ENCODE peak calls at places on chromosomes 11 and 22, in seven cellular contexts. J is neural crest cell, G is RWPE1, L is Calu3, Q is dorsolateral prefrontal cortex, E is PC-9, K is mucosa of descending colon. H is an unnamed sample.

GRCh38 chr11:78806214-78807004 is 231.7 kb upstream of the NARS2 start:
- DNase-seq in J (no peak), G (no peak), L (no peak), Q (no peak), E (no peak), K (no peak), H (peak)

GRCh38 chr11:665707-666281 is 28.7 kb downstream of the DRD4 start:
- DNase-seq in J (no peak), G (no peak), L (no peak), Q (peak), E (no peak), K (peak), H (no peak)

GRCh38 chr11:89405629-89406028 is 85.5 kb downstream of the NOX4 start:
- DNase-seq in J (no peak), G (peak), L (no peak), Q (no peak), E (no peak), K (no peak), H (peak)

GRCh38 chr11:116842909-116843308 is 5.5 kb upstream of the APOA1 start:
- DNase-seq in J (no peak), G (no peak), L (peak), Q (no peak), E (no peak), K (no peak), H (no peak)

GRCh38 chr11:73114110-73114834 is 27.8 kb downstream of the FCHSD2 start:
- DNase-seq in J (no peak), G (peak), L (no peak), Q (no peak), E (peak), K (no peak), H (peak)

GRCh38 chr11:28837599-28837998 is 729.4 kb downstream of the METTL15 start:
- DNase-seq in J (no peak), G (no peak), L (no peak), Q (no peak), E (no peak), K (no peak), H (no peak)

GRCh38 chr11:44775366-44776356 is 48.9 kb downstream of the TSPAN18 start:
- DNase-seq in J (peak), G (peak), L (peak), Q (no peak), E (peak), K (no peak), H (peak)

GRCh38 chr11:65432133-65432650 is 9.6 kb downstream of the NEAT1 start:
- DNase-seq in J (no peak), G (no peak), L (no peak), Q (no peak), E (no peak), K (no peak), H (no peak)

GRCh38 chr11:43943357-43943930 is 1.0 kb downstream of the C11orf96 start:
- DNase-seq in J (no peak), G (no peak), L (no peak), Q (no peak), E (no peak), K (no peak), H (no peak)

GRCh38 chr11:14232652-14233051 is 126.3 kb downstream of the RRAS2 start:
- DNase-seq in J (no peak), G (peak), L (peak), Q (no peak), E (no peak), K (no peak), H (no peak)
- TF ChIP-seq CTCF in J (peak), G (no peak), L (peak), Q (no peak), E (no peak), K (no peak), H (no peak)

GRCh38 chr22:20567993-20568417 is 60.6 kb downstream of the MED15 start:
- DNase-seq in J (no peak), G (no peak), L (peak), Q (no peak), E (no peak), K (peak), H (peak)
- TF ChIP-seq CTCF in J (peak), G (no peak), L (peak), Q (peak), E (no peak), K (no peak), H (peak)

GRCh38 chr11:9260182-9261146 is 4.7 kb downstream of the DENND5A start:
- DNase-seq in J (no peak), G (no peak), L (no peak), Q (no peak), E (no peak), K (no peak), H (no peak)
- TF ChIP-seq CTCF in J (no peak), G (peak), L (no peak), Q (peak), E (no peak), K (no peak), H (no peak)

GRCh38 chr22:36872084-36872483 is 11.3 kb downstream of the NCF4 start:
- DNase-seq in J (no peak), G (no peak), L (no peak), Q (no peak), E (peak), K (no peak), H (no peak)

GRCh38 chr22:36874731-36875130 is 13.9 kb downstream of the NCF4 start:
- DNase-seq in J (no peak), G (no peak), L (no peak), Q (no peak), E (no peak), K (no peak), H (no peak)

GRCh38 chr22:36874309-36874696 is 13.5 kb downstream of the NCF4 start:
- DNase-seq in J (no peak), G (no peak), L (no peak), Q (no peak), E (peak), K (no peak), H (no peak)

GRCh38 chr22:36872866-36873498 is 12.2 kb downstream of the NCF4 start:
- DNase-seq in J (no peak), G (no peak), L (no peak), Q (no peak), E (no peak), K (no peak), H (no peak)

GRCh38 chr22:36873614-36874308 is 13.0 kb downstream of the NCF4 start:
- DNase-seq in J (no peak), G (peak), L (peak), Q (no peak), E (peak), K (no peak), H (peak)
- TF ChIP-seq CTCF in J (peak), G (peak), L (peak), Q (peak), E (peak), K (no peak), H (peak)